ENCODE peak calls at places on chromosomes 12 and 14, in five cellular contexts. K, J, Q, L and Y are unnamed samples.

GRCh38 chr14:90060312-90060964 is 1.4 kb upstream of the KCNK13 start:
- DNase-seq in Q (no peak), J (no peak), L (no peak), K (no peak), Y (peak)

GRCh38 chr12:47812797-47813490 is 6.8 kb downstream of the HDAC7 start:
- DNase-seq in L (peak), K (peak), J (peak), Q (peak), Y (peak)

GRCh38 chr12:49916129-49916919 is 12.6 kb upstream of the FAIM2 start:
- DNase-seq in L (no peak), Q (no peak), J (peak), K (no peak), Y (no peak)

GRCh38 chr12:92745874-92746553 is 43.2 kb downstream of the PLEKHG7 start:
- DNase-seq in K (peak), L (peak), Q (no peak), J (no peak), Y (peak)

GRCh38 chr12:129074379-129074778 is 221.1 kb downstream of the GLT1D1 start:
- DNase-seq in L (no peak), K (no peak), J (no peak), Q (no peak), Y (no peak)

GRCh38 chr12:12872934-12873275 is 18.5 kb upstream of the GPRC5A start:
- DNase-seq in J (no peak), L (no peak), Q (no peak), K (no peak), Y (no peak)

GRCh38 chr14:48914921-48915320 is 671.3 kb downstream of the RPS29 start:
- DNase-seq in K (no peak), J (no peak), L (no peak), Q (no peak), Y (no peak)

GRCh38 chr14:65791551-65791981 is 379.0 kb downstream of the FUT8 start:
- DNase-seq in Q (no peak), K (no peak), J (no peak), L (no peak), Y (no peak)

GRCh38 chr14:101119830-101120571 is 216.5 kb upstream of the RTL1 start:
- DNase-seq in K (no peak), Q (no peak), J (peak), L (peak), Y (no peak)

GRCh38 chr12:67593041-67593870 is 55.3 kb upstream of the DYRK2 start:
- DNase-seq in K (no peak), L (no peak), J (no peak), Q (peak), Y (peak)

GRCh38 chr14:64692597-64693350 is 11.4 kb upstream of the PLEKHG3 start:
- DNase-seq in L (peak), Q (peak), J (no peak), K (no peak), Y (no peak)

GRCh38 chr12:19739195-19739776 is 300.0 kb downstream of the AEBP2 start:
- DNase-seq in K (no peak), J (no peak), Q (no peak), L (peak), Y (no peak)

GRCh38 chr14:79510659-79511058 is 700.6 kb downstream of the DIO2 start:
- DNase-seq in J (no peak), L (no peak), K (no peak), Q (no peak), Y (no peak)

GRCh38 chr12:110335481-110336045 is 54.5 kb downstream of the ATP2A2 start:
- DNase-seq in J (no peak), Q (no peak), L (no peak), K (no peak), Y (no peak)

GRCh38 chr14:53596845-53597525 is 359.6 kb downstream of the BMP4 start:
- DNase-seq in J (no peak), L (no peak), Q (no peak), K (no peak), Y (no peak)

GRCh38 chr12:46209914-46210834 is 58.7 kb downstream of the SLC38A1 start:
- DNase-seq in Q (peak), L (peak), K (peak), J (peak), Y (no peak)
- TF ChIP-seq POLR2A in Q (no peak), L (no peak), K (no peak), J (no peak), Y (peak)

GRCh38 chr14:97298331-97298730 is 501.1 kb downstream of the VRK1 start:
- DNase-seq in Q (no peak), J (no peak), K (no peak), L (no peak), Y (no peak)
- TF ChIP-seq CTCF in Q (no peak), J (no peak), K (no peak), L (no peak), Y (no peak)

GRCh38 chr12:119876761-119877638 is at the start of gene CIT:
- DNase-seq in L (peak), Q (peak), J (peak), K (peak), Y (peak)
- TF ChIP-seq POLR2A in L (no peak), Q (no peak), J (no peak), K (no peak), Y (no peak)

GRCh38 chr12:77108707-77109106 is 43.3 kb upstream of the E2F7 start:
- DNase-seq in K (no peak), J (no peak), L (no peak), Q (no peak), Y (no peak)
- TF ChIP-seq CTCF in K (no peak), J (no peak), L (no peak), Q (no peak), Y (no peak)

GRCh38 chr14:22822619-22823551 is 6.8 kb upstream of the MRPL52 start:
- DNase-seq in K (peak), L (peak), Q (peak), J (peak), Y (peak)
- TF ChIP-seq POLR2A in K (no peak), L (no peak), Q (no peak), J (no peak), Y (no peak)

GRCh38 chr14:62125793-62126192 is 363.6 kb downstream of the SNAPC1 start:
- DNase-seq in L (no peak), K (no peak), J (no peak), Q (no peak), Y (no peak)
- TF ChIP-seq CTCF in L (no peak), K (no peak), J (no peak), Q (no peak), Y (no peak)